ENCODE peak calls at places on chromosomes 12 and 14, in six cellular contexts. N is cardiac fibroblast, Z is AG09309, F is midbrain, O is naive B cell, X is T-helper 2 cell. T is an unnamed sample.

GRCh38 chr12:3332190-3332589 is 158.8 kb upstream of the PRMT8 start:
- DNase-seq in O (no peak), Z (no peak), N (peak; percentile 28), X (no peak), F (no peak), T (peak; percentile 8)

GRCh38 chr12:122076743-122077495 is 1.6 kb upstream of the MLXIP start:
- DNase-seq in X (no peak), F (no peak), Z (no peak), O (peak; percentile 59), N (no peak), T (no peak)

GRCh38 chr12:95790025-95790911 is at the start of gene NTN4:
- DNase-seq in N (peak; percentile 47), Z (no peak), X (peak; percentile 37), F (no peak), O (no peak), T (peak; percentile 53)

GRCh38 chr14:92500491-92500941 is 13.1 kb upstream of the RIN3 start:
- DNase-seq in N (no peak), O (no peak), X (no peak), F (peak; percentile 60), Z (no peak), T (no peak)

GRCh38 chr12:107684990-107685359 is 624 bp upstream of the PWP1 start:
- DNase-seq in X (no peak), O (no peak), N (peak; percentile 42), Z (no peak), F (no peak), T (peak; percentile 23)

GRCh38 chr12:39357046-39357445 is 85.9 kb downstream of the KIF21A start:
- DNase-seq in N (no peak), O (no peak), X (no peak), F (no peak), Z (no peak), T (no peak)

GRCh38 chr12:126784328-126784921 is 1482.5 kb upstream of the TMEM132C start:
- DNase-seq in N (peak; percentile 62), X (no peak), O (no peak), Z (peak; percentile 21), F (no peak), T (peak; percentile 24)

GRCh38 chr12:108996320-108996719 is 24.5 kb downstream of the SVOP start:
- DNase-seq in Z (no peak), X (no peak), O (no peak), F (no peak), N (no peak), T (no peak)

GRCh38 chr14:91419451-91419850 is 1.8 kb upstream of the CCDC88C start:
- DNase-seq in O (no peak), X (no peak), Z (no peak), F (no peak), N (no peak), T (no peak)

GRCh38 chr14:89422181-89422951 is 5.3 kb upstream of the FOXN3 start:
- DNase-seq in N (no peak), O (no peak), Z (no peak), X (no peak), F (no peak), T (no peak)

GRCh38 chr12:6378709-6379427 is 3.5 kb upstream of the SCNN1A start:
- DNase-seq in F (peak; percentile 7), Z (no peak), O (no peak), X (no peak), N (no peak), T (no peak)

GRCh38 chr12:62866451-62867082 is 68.4 kb downstream of the PPM1H start:
- DNase-seq in F (no peak), Z (peak; percentile 28), X (no peak), O (no peak), N (peak; percentile 85), T (peak; percentile 90)

GRCh38 chr12:82870825-82871377 is 184.2 kb downstream of the TMTC2 start:
- DNase-seq in Z (no peak), X (no peak), O (no peak), N (no peak), F (peak; percentile 52), T (no peak)

GRCh38 chr14:53714495-53715389 is 241.9 kb downstream of the BMP4 start:
- DNase-seq in F (no peak), N (no peak), Z (no peak), O (no peak), X (no peak), T (no peak)

GRCh38 chr12:122079038-122079531 is 529 bp downstream of the MLXIP start:
- DNase-seq in Z (no peak), O (no peak), F (no peak), X (no peak), N (no peak), T (no peak)

GRCh38 chr12:117048585-117048904 is 50.7 kb downstream of the TESC start:
- DNase-seq in Z (no peak), F (no peak), N (no peak), X (no peak), O (no peak), T (no peak)

GRCh38 chr14:76131071-76131985 is 20.4 kb upstream of the GPATCH2L start:
- DNase-seq in X (no peak), Z (no peak), O (no peak), F (no peak), N (no peak), T (no peak)

GRCh38 chr14:105165761-105166485 is 2.7 kb downstream of the JAG2 start:
- DNase-seq in F (no peak), X (no peak), O (no peak), N (no peak), Z (no peak), T (no peak)